ENCODE peak calls at places on chromosomes 13 and 19, in ten cellular contexts. Q is tibial nerve, K is transverse colon, Z is K562, A is SK-N-SH, X is stomach, E is GM12878, Y is A549, N is ovary, L is sigmoid colon. D is an unnamed sample.
A peak's percentile ranks its signal among the peaks of the same experiment; 100 is the strongest.

GRCh38 chr13:40060318-40061007 is 405.0 kb downstream of the COG6 start:
- DNase-seq in Q (peak; percentile 49), K (no peak), Z (no peak), A (no peak), X (peak; percentile 31), E (peak; percentile 97), Y (no peak), N (peak; percentile 83), L (peak; percentile 70), D (peak; percentile 83)

GRCh38 chr13:103039183-103039582 is 27.0 kb downstream of the SLC10A2 start:
- DNase-seq in Q (no peak), K (no peak), Z (no peak), A (no peak), X (no peak), E (no peak), Y (no peak), N (no peak), L (no peak), D (no peak)

GRCh38 chr19:18785179-18786124 is 5.7 kb downstream of the COMP start:
- DNase-seq in Q (peak; percentile 81), K (peak; percentile 88), Z (peak; percentile 100), A (peak; percentile 100), X (peak; percentile 82), E (no peak), Y (peak; percentile 66), N (peak; percentile 81), L (peak; percentile 83), D (peak; percentile 90)

GRCh38 chr13:39512687-39513086 is 90.3 kb downstream of the LHFPL6 start:
- DNase-seq in Q (no peak), K (no peak), Z (no peak), A (no peak), X (no peak), E (no peak), Y (no peak), N (no peak), L (no peak), D (no peak)

GRCh38 chr13:109336730-109337129 is 449.7 kb downstream of the IRS2 start:
- DNase-seq in Q (no peak), K (no peak), Z (no peak), A (no peak), X (no peak), E (no peak), Y (no peak), N (no peak), L (no peak), D (no peak)

GRCh38 chr13:76832258-76832988 is 53.8 kb downstream of the KCTD12 start:
- DNase-seq in Q (no peak), K (no peak), Z (no peak), A (no peak), X (no peak), E (no peak), Y (no peak), N (no peak), L (no peak), D (no peak)

GRCh38 chr19:30076751-30077670 is 135.0 kb downstream of the URI1 start:
- DNase-seq in Q (no peak), K (peak; percentile 3), Z (no peak), A (peak; percentile 26), X (no peak), E (no peak), Y (no peak), N (no peak), L (peak; percentile 63), D (peak; percentile 41)

GRCh38 chr13:30446122-30446500 is 19.6 kb downstream of the HMGB1 start:
- DNase-seq in Q (no peak), K (no peak), Z (no peak), A (no peak), X (no peak), E (no peak), Y (no peak), N (no peak), L (no peak), D (no peak)

GRCh38 chr19:17282488-17283256 is 971 bp downstream of the ANKLE1 start:
- DNase-seq in Q (peak; percentile 76), K (peak; percentile 91), Z (peak; percentile 88), A (peak; percentile 94), X (peak; percentile 93), E (peak; percentile 46), Y (peak; percentile 64), N (peak; percentile 86), L (peak; percentile 89), D (peak; percentile 89)

GRCh38 chr19:708154-709141 is at the start of gene PALM:
- DNase-seq in Q (no peak), K (no peak), Z (peak; percentile 86), A (peak; percentile 90), X (peak; percentile 29), E (no peak), Y (no peak), N (peak; percentile 76), L (peak; percentile 74), D (no peak)

GRCh38 chr19:33147538-33147937 is 15.6 kb downstream of the WDR88 start:
- DNase-seq in Q (no peak), K (no peak), Z (no peak), A (no peak), X (no peak), E (no peak), Y (no peak), N (no peak), L (no peak), D (no peak)

DNA sequence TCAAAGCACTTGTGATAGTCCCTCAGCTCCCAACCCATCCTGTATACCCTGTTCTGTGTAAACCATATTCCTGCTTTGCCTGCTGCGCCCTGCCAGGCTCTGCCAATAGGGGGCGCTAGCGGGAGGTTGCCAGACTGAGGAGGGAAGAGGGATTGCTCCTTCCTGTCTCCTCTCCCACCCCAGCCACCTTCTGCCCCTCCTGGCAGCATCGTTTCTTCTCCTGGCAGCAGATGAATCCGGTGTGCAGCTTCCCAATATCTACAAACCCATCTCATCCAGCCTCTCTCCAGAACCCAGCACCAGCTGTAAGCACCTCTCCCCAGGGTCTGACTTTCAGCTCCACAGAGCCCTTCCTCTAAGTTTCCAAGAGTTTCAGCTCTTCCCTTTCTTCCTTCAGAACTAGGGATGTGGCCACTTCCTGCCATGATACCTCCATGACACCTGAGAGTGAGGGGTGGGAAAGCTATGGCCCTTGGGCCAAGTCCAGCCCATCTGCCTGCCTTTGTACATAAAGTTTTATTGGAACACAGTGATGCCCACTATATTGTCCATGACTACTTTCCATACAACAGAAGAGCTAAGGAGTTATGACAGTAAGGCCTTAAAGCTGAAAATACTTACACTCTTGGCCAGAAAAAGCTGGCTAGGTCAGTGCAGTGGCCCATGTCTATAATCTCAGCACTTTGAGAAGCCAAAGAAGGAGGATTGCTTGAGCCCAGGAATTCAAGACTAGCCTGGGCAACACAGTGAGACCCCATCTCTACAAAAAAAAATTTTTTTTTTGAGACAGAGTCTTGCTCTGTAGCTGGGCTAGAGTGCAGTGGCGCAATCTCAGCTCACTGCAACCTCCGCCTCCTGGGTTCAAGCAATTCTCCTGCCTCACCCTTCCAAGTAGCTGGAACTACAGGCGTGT is 34.5 kb upstream of the ATP1A3 start:
- DNase-seq in Q (no peak), K (no peak), Z (peak; percentile 80), A (peak; percentile 65), X (no peak), E (no peak), Y (no peak), N (no peak), L (no peak), D (no peak)
- TF ChIP-seq EP300 in Q (no peak), K (no peak), Z (no peak), A (no peak), X (no peak), E (no peak), Y (no peak), N (no peak), L (no peak), D (no peak)

DNA sequence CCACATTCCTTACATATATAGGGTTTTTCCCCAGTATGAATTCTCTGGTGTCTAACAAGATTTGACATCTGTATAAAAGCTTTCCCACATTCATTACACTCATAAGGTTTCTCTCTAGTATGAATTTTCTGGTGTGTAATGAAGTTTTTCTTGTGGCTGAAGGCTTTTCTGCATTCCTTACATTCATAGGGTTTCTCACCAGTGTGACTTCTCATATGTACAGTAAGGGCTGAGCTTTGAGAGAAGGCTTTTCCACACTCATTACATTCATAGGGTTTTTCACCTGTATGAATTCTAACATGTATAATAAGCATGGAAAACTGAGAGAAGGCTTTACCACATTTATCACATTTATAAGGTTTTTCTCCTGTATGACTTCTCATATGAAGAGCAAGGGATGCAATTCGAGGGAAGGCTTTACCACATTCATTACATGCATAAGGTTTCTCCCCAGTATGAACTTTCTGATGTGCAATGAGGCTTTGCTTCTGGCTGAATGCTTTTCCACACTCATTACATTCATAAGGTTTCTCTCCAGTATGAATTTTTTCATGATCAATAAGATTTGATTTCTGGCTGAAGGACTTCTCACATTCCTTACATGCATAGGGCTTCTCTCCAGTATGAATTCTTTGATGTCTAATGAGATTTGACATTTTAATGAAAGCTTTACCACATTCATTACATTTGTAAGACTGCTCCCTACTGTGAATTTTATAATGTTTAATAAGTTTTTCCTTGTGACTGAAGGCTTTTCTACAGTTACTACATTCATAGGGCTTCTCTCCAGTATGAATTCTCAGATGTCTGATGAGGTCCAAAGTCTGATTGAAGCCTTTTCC is 42.6 kb downstream of the ZNF527 start:
- DNase-seq in Q (no peak), K (no peak), Z (no peak), A (no peak), X (no peak), E (no peak), Y (no peak), N (no peak), L (no peak), D (no peak)
- H3K9me3 ChIP-seq in Q (peaks cover 93% of the 10 kb centered on the region), K (peaks cover 97% of the 10 kb centered on the region), Z (peaks cover 7% of the 10 kb centered on the region), A (peaks cover 69% of the 10 kb centered on the region), X (peaks cover 100% of the 10 kb centered on the region), E (peaks cover 16% of the 10 kb centered on the region), Y (peaks cover 99% of the 10 kb centered on the region), N (peaks cover 13% of the 10 kb centered on the region), L (peaks cover 48% of the 10 kb centered on the region), D (peaks cover 82% of the 10 kb centered on the region)

DNA sequence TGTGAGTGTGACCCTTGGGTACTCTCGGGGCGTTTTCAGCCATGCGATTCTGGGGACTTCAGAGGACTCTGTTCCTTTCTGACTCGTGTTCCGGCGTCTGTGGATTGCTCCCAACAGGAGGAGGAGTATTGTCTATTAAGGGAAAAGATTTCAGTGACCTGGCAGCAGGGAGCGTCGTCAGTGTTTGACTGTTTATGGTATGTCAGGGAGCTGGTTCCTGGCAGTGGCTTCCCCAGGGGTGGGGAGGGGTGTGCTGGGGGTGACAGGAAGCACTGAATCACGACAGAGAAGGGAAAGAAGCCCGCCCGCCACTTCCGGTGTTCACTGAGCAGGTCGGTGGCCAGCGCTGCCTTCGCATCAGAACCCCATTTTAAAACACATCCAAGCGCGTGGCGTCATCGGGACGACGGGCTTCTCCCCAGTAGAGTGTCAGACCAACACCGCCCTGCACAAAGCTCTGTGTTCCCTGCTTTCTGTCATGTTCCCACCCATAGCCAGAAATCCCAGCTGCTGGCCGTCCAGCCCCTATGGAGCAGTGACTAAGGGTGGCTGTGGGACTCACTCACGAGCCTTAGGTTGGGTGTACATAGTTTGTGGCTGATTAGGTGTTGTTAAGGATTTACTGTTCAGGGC is 33.8 kb downstream of the COL4A2 start:
- DNase-seq in Q (peak; percentile 34), K (peak; percentile 76), Z (no peak), A (no peak), X (peak; percentile 59), E (no peak), Y (no peak), N (peak; percentile 72), L (peak; percentile 98), D (peak; percentile 88)
- TF ChIP-seq EP300 in Q (peak; percentile 24), K (peak; percentile 83), Z (no peak), A (no peak), X (peak; percentile 80), E (no peak), Y (no peak), N (peak; percentile 85), L (peak; percentile 63), D (peak; percentile 43)

DNA sequence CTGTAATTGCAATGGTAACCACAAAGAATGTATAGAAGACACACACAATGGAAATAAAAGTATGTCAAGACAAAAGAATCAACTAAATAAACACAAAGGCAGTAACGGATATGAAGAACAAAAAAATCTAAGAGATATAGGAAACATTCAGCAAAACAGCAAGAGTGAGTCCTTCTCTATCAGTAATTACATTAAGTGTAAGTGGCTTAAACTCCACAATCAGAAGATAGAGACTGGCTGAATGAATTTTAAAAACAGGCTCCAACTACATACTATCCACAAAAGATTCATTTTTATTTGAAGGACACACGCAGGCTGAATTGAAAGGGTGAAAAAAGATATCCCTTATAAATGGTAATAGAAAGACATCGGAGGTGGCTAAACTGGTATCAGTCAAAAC is 19.5 kb downstream of the ZNF616 start:
- DNase-seq in Q (no peak), K (no peak), Z (no peak), A (no peak), X (no peak), E (no peak), Y (no peak), N (no peak), L (no peak), D (no peak)
- H3K9me3 ChIP-seq in Q (peaks cover 91% of the 10 kb centered on the region), K (peaks cover 98% of the 10 kb centered on the region), Z (peaks cover 51% of the 10 kb centered on the region), A (peaks cover 53% of the 10 kb centered on the region), X (peaks cover 100% of the 10 kb centered on the region), E (peaks cover 52% of the 10 kb centered on the region), Y (peaks cover 92% of the 10 kb centered on the region), N (peaks cover 12% of the 10 kb centered on the region), L (peaks cover 60% of the 10 kb centered on the region), D (peaks cover 83% of the 10 kb centered on the region)

D was measured in suprapubic skin.